ENCODE peak calls at places on chromosome 1, in six cellular contexts. A is heart left ventricle, B is Peyer's patch, Y is IMR-90, D is transverse colon, Q is body of pancreas. V is an unnamed sample.

GRCh38 chr1:230568008-230568407 is 74.3 kb upstream of the COG2 start:
- DNase-seq in A (no peak), B (no peak), Y (peak; percentile 52), D (peak; percentile 66), Q (peak; percentile 35), V (no peak)

GRCh38 chr1:192474080-192474683 is 101.4 kb upstream of the RGS1 start:
- DNase-seq in A (no peak), B (no peak), Y (peak; percentile 23), D (no peak), Q (no peak), V (no peak)

GRCh38 chr1:223844521-223844961 is 1.2 kb downstream of the TP53BP2 start:
- DNase-seq in A (no peak), B (no peak), Y (no peak), D (no peak), Q (no peak), V (no peak)

GRCh38 chr1:197519741-197520334 is 251.8 kb downstream of the CRB1 start:
- DNase-seq in A (no peak), B (no peak), Y (peak; percentile 12), D (no peak), Q (no peak), V (no peak)

GRCh38 chr1:115838426-115838804 is 2.5 kb downstream of the NHLH2 start:
- DNase-seq in A (no peak), B (no peak), Y (no peak), D (no peak), Q (peak; percentile 5), V (no peak)

GRCh38 chr1:78226784-78227183 is 181.0 kb downstream of the GIPC2 start:
- DNase-seq in A (no peak), B (no peak), Y (no peak), D (no peak), Q (no peak), V (no peak)

GRCh38 chr1:167936930-167937708 is at the start of gene MPC2:
- DNase-seq in A (peak; percentile 81), B (peak; percentile 84), Y (peak; percentile 75), D (peak; percentile 73), Q (peak; percentile 83), V (peak; percentile 83)

GRCh38 chr1:183840140-183840539 is 35.2 kb downstream of the RGL1 start:
- DNase-seq in A (no peak), B (no peak), Y (peak; percentile 73), D (no peak), Q (no peak), V (no peak)

GRCh38 chr1:181101581-181102226 is 13.2 kb downstream of the IER5 start:
- DNase-seq in A (no peak), B (no peak), Y (peak; percentile 74), D (no peak), Q (no peak), V (no peak)

GRCh38 chr1:223016890-223017289 is 126.2 kb downstream of the TLR5 start:
- DNase-seq in A (no peak), B (no peak), Y (no peak), D (no peak), Q (no peak), V (no peak)

GRCh38 chr1:183279835-183280234 is 93.8 kb downstream of the LAMC2 start:
- DNase-seq in A (no peak), B (no peak), Y (peak; percentile 88), D (peak; percentile 32), Q (no peak), V (no peak)

GRCh38 chr1:156282143-156282478 is 514 bp downstream of the SMG5 start:
- DNase-seq in A (no peak), B (no peak), Y (no peak), D (no peak), Q (peak; percentile 46), V (peak; percentile 36)

GRCh38 chr1:64703600-64703999 is 41.3 kb upstream of the RAVER2 start:
- DNase-seq in A (no peak), B (no peak), Y (no peak), D (no peak), Q (no peak), V (no peak)

GRCh38 chr1:172938676-172939075 is 112.1 kb downstream of the TNFSF18 start:
- DNase-seq in A (no peak), B (no peak), Y (peak; percentile 75), D (no peak), Q (no peak), V (no peak)

GRCh38 chr1:211415700-211416099 is 76.3 kb downstream of the RD3 start:
- DNase-seq in A (no peak), B (no peak), Y (no peak), D (no peak), Q (no peak), V (no peak)

GRCh38 chr1:55584521-55585401 is 369.6 kb upstream of the USP24 start:
- DNase-seq in A (no peak), B (no peak), Y (peak; percentile 44), D (no peak), Q (no peak), V (no peak)

GRCh38 chr1:25030674-25031589 is 100.9 kb upstream of the RUNX3 start:
- DNase-seq in A (no peak), B (peak; percentile 79), Y (peak; percentile 23), D (peak; percentile 28), Q (no peak), V (no peak)

GRCh38 chr1:101588677-101589076 is 351.9 kb downstream of the S1PR1 start:
- DNase-seq in A (no peak), B (no peak), Y (no peak), D (no peak), Q (no peak), V (no peak)

GRCh38 chr1:19597463-19598309 is 46.4 kb upstream of the NBL1 start:
- DNase-seq in A (no peak), B (no peak), Y (peak; percentile 47), D (no peak), Q (peak; percentile 46), V (peak; percentile 29)

GRCh38 chr1:34885405-34886247 is 26.1 kb upstream of the SMIM12 start:
- DNase-seq in A (peak; percentile 53), B (peak; percentile 80), Y (no peak), D (peak; percentile 55), Q (peak; percentile 45), V (no peak)

GRCh38 chr1:38783659-38784229 is 75.8 kb downstream of the RRAGC start:
- DNase-seq in A (no peak), B (no peak), Y (no peak), D (no peak), Q (no peak), V (no peak)

GRCh38 chr1:15153184-15153841 is at the start of gene TMEM51:
- DNase-seq in A (peak; percentile 78), B (peak; percentile 83), Y (peak; percentile 64), D (peak; percentile 87), Q (peak; percentile 93), V (peak; percentile 74)

GRCh38 chr1:159983681-159984080 is 29.6 kb upstream of the SLAMF9 start:
- DNase-seq in A (no peak), B (no peak), Y (no peak), D (no peak), Q (no peak), V (no peak)

GRCh38 chr1:154730251-154730650 is 122.3 kb upstream of the ADAR start:
- DNase-seq in A (no peak), B (no peak), Y (peak; percentile 38), D (no peak), Q (no peak), V (no peak)

GRCh38 chr1:236010443-236010842 is 54.4 kb downstream of the NID1 start:
- DNase-seq in A (no peak), B (no peak), Y (no peak), D (no peak), Q (no peak), V (no peak)

GRCh38 chr1:203325004-203325417 is 19.7 kb downstream of the BTG2 start:
- DNase-seq in A (no peak), B (peak; percentile 90), Y (no peak), D (peak; percentile 70), Q (no peak), V (no peak)

GRCh38 chr1:203327684-203328457 is 22.6 kb downstream of the BTG2 start:
- DNase-seq in A (peak; percentile 62), B (peak; percentile 91), Y (peak; percentile 53), D (no peak), Q (peak; percentile 74), V (peak; percentile 75)

GRCh38 chr1:203328714-203329122 is 22.2 kb downstream of the FMOD start:
- DNase-seq in A (no peak), B (peak; percentile 76), Y (no peak), D (peak; percentile 74), Q (peak; percentile 90), V (no peak)

GRCh38 chr1:203325418-203326091 is 20.2 kb downstream of the BTG2 start:
- DNase-seq in A (peak; percentile 78), B (peak; percentile 83), Y (no peak), D (peak; percentile 77), Q (peak; percentile 78), V (peak; percentile 65)

DNA sequence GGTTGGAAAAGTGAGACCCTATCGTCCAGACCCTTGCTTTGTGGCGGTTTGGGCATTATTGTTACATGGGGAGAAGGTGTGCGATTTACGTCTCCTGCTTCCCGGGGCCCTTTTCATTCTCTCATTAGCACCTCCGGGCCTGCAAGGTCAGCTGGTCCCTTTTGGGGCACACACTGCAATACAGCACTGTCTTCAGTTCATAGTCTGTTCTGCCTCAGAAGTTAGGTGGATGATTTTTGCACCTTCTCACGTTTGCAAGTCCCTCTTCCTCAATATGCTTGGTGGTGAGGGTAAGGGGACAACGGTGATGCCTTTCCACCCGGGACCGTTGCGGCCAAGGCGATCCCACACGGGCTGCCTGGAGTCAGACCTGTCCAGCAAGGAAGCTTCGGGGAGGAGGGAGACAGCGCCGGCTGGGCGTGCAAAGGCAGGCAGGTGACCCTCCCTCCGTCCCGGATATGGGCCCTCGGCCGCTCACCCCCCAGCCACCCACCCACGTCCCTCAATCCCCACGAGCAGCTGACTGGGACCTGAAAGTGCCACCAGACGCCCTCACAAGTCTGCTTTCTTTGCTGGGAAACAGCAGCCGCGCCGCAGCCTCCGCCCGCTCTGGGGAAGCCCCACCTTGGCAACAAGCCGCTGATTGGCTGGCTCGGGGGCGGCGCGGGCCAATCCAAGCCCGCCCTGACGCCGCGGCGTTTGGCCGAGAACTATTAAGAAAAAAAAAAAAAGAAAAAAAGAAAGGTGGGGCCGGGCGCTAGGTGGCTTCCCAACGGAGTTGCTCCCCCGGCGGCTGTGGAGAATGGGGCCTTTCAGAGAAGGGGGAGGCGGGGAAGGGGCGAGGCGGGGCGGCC is 21.7 kb downstream of the BTG2 start:
- DNase-seq in A (peak; percentile 96), B (peak; percentile 98), Y (peak; percentile 79), D (peak; percentile 97), Q (peak; percentile 96), V (peak; percentile 97)
- TF ChIP-seq POLR2A in A (peak; percentile 83), B (peak; percentile 68), Y (no peak), D (peak; percentile 91), Q (peak; percentile 95), V (peak; percentile 87)

DNA sequence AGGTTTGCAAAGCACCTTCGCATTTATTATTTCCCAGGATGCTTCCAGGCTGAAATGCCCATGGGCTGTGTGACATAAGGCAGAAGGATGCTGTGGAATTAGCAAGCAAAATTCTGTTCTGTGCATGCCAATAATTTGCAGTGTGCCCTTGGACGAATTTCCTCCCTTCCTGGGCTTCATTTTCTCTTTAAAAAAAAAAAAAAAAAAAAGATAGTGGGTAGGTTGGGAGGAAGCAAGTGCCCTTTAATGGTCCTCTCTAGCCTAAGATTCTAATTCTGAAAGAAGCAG is 2.5 kb upstream of the ID3 start:
- DNase-seq in A (no peak), B (no peak), Y (no peak), D (no peak), Q (no peak), V (no peak)
- H3K4me1 ChIP-seq in A (peaks cover 4% of the 10 kb centered on the region), B (peaks cover 60% of the 10 kb centered on the region), Y (peaks cover 30% of the 10 kb centered on the region), D (peaks cover 72% of the 10 kb centered on the region), Q (peaks cover 65% of the 10 kb centered on the region), V (peaks cover 3% of the 10 kb centered on the region)

GRCh38 chr1:31772669-31773248 is 8.6 kb upstream of the ADGRB2 start:
- DNase-seq in A (no peak), B (no peak), Y (no peak), D (no peak), Q (no peak), V (no peak)
- H3K4me3 ChIP-seq in A (peak overlapping the region; percentile 30), B (peak overlapping the region; percentile 33), Y (no peak overlapping the region), D (peak overlapping the region; percentile 7), Q (no peak overlapping the region), V (peak overlapping the region; percentile 11)

GRCh38 chr1:2638466-2639115 is 5.8 kb upstream of the MMEL1 start:
- DNase-seq in A (no peak), B (no peak), Y (no peak), D (no peak), Q (no peak), V (no peak)
- TF ChIP-seq POLR2A in A (no peak), B (no peak), Y (no peak), D (no peak), Q (no peak), V (no peak)